ENCODE peak calls at places on chromosomes 7 and 10, in ten cellular contexts. One of them, this sample, is unnamed.

GRCh38 chr7:2897023-2897422 is 52.9 kb upstream of the GNA12 start:
- DNase-seq in colonic mucosa: no peak
- DNase-seq in CD4-positive, alpha-beta T cell: no peak
- DNase-seq in CD8-positive, alpha-beta T cell: no peak
- DNase-seq in Peyer's patch: no peak
- DNase-seq in AG09309: no peak
- DNase-seq in amniotic epithelial cell: no peak
- DNase-seq in head of caudate nucleus: no peak
- DNase-seq in AG04449: no peak
- DNase-seq in occipital lobe: no peak
- DNase-seq in this sample: no peak

GRCh38 chr10:124538669-124539068 is 77.0 kb downstream of the LHPP start:
- DNase-seq in colonic mucosa: no peak
- DNase-seq in CD4-positive, alpha-beta T cell: no peak
- DNase-seq in CD8-positive, alpha-beta T cell: no peak
- DNase-seq in Peyer's patch: no peak
- DNase-seq in AG09309: no peak
- DNase-seq in amniotic epithelial cell: no peak
- DNase-seq in head of caudate nucleus: no peak
- DNase-seq in AG04449: no peak
- DNase-seq in occipital lobe: no peak
- DNase-seq in this sample: no peak

GRCh38 chr7:95871078-95871848 is 98.9 kb downstream of the DYNC1I1 start:
- DNase-seq in colonic mucosa: no peak
- DNase-seq in CD4-positive, alpha-beta T cell: no peak
- DNase-seq in CD8-positive, alpha-beta T cell: no peak
- DNase-seq in Peyer's patch: no peak
- DNase-seq in AG09309: peak
- DNase-seq in amniotic epithelial cell: peak
- DNase-seq in head of caudate nucleus: peak
- DNase-seq in AG04449: peak
- DNase-seq in occipital lobe: no peak
- DNase-seq in this sample: peak

GRCh38 chr7:139094030-139094429 is 15.5 kb downstream of the ZC3HAV1 start:
- DNase-seq in colonic mucosa: no peak
- DNase-seq in CD4-positive, alpha-beta T cell: no peak
- DNase-seq in CD8-positive, alpha-beta T cell: no peak
- DNase-seq in Peyer's patch: no peak
- DNase-seq in AG09309: no peak
- DNase-seq in amniotic epithelial cell: no peak
- DNase-seq in head of caudate nucleus: no peak
- DNase-seq in AG04449: no peak
- DNase-seq in occipital lobe: no peak
- DNase-seq in this sample: no peak

GRCh38 chr7:81158189-81158588 is 239.3 kb upstream of the SEMA3C start:
- DNase-seq in colonic mucosa: no peak
- DNase-seq in CD4-positive, alpha-beta T cell: no peak
- DNase-seq in CD8-positive, alpha-beta T cell: no peak
- DNase-seq in Peyer's patch: no peak
- DNase-seq in AG09309: no peak
- DNase-seq in amniotic epithelial cell: no peak
- DNase-seq in head of caudate nucleus: no peak
- DNase-seq in AG04449: no peak
- DNase-seq in occipital lobe: no peak
- DNase-seq in this sample: no peak

GRCh38 chr7:157309990-157310668 is 26.7 kb upstream of the DNAJB6 start:
- DNase-seq in colonic mucosa: no peak
- DNase-seq in CD4-positive, alpha-beta T cell: no peak
- DNase-seq in CD8-positive, alpha-beta T cell: no peak
- DNase-seq in Peyer's patch: no peak
- DNase-seq in AG09309: peak
- DNase-seq in amniotic epithelial cell: peak
- DNase-seq in head of caudate nucleus: no peak
- DNase-seq in AG04449: peak
- DNase-seq in occipital lobe: no peak
- DNase-seq in this sample: peak

GRCh38 chr10:133383551-133383950 is 4.5 kb downstream of the PAOX start:
- DNase-seq in colonic mucosa: no peak
- DNase-seq in CD4-positive, alpha-beta T cell: no peak
- DNase-seq in CD8-positive, alpha-beta T cell: no peak
- DNase-seq in Peyer's patch: no peak
- DNase-seq in AG09309: no peak
- DNase-seq in amniotic epithelial cell: no peak
- DNase-seq in head of caudate nucleus: no peak
- DNase-seq in AG04449: no peak
- DNase-seq in occipital lobe: no peak
- DNase-seq in this sample: no peak

GRCh38 chr7:115869811-115870210 is 160.8 kb downstream of the TFEC start:
- DNase-seq in colonic mucosa: no peak
- DNase-seq in CD4-positive, alpha-beta T cell: no peak
- DNase-seq in CD8-positive, alpha-beta T cell: no peak
- DNase-seq in Peyer's patch: no peak
- DNase-seq in AG09309: no peak
- DNase-seq in amniotic epithelial cell: peak
- DNase-seq in head of caudate nucleus: no peak
- DNase-seq in AG04449: no peak
- DNase-seq in occipital lobe: no peak
- DNase-seq in this sample: no peak

GRCh38 chr7:157745721-157746709 is 409.2 kb downstream of the DNAJB6 start:
- DNase-seq in colonic mucosa: no peak
- DNase-seq in CD4-positive, alpha-beta T cell: no peak
- DNase-seq in CD8-positive, alpha-beta T cell: no peak
- DNase-seq in Peyer's patch: no peak
- DNase-seq in AG09309: no peak
- DNase-seq in amniotic epithelial cell: no peak
- DNase-seq in head of caudate nucleus: no peak
- DNase-seq in AG04449: no peak
- DNase-seq in occipital lobe: no peak
- DNase-seq in this sample: no peak

GRCh38 chr7:127683776-127684681 is 32.0 kb downstream of the SND1 start:
- DNase-seq in colonic mucosa: no peak
- DNase-seq in CD4-positive, alpha-beta T cell: no peak
- DNase-seq in CD8-positive, alpha-beta T cell: no peak
- DNase-seq in Peyer's patch: no peak
- DNase-seq in AG09309: peak
- DNase-seq in amniotic epithelial cell: no peak
- DNase-seq in head of caudate nucleus: no peak
- DNase-seq in AG04449: peak
- DNase-seq in occipital lobe: no peak
- DNase-seq in this sample: no peak

GRCh38 chr10:110269641-110270318 is 34.9 kb downstream of the SMNDC1 start:
- DNase-seq in colonic mucosa: peak
- DNase-seq in CD4-positive, alpha-beta T cell: no peak
- DNase-seq in CD8-positive, alpha-beta T cell: no peak
- DNase-seq in Peyer's patch: no peak
- DNase-seq in AG09309: no peak
- DNase-seq in amniotic epithelial cell: no peak
- DNase-seq in head of caudate nucleus: peak
- DNase-seq in AG04449: no peak
- DNase-seq in occipital lobe: peak
- DNase-seq in this sample: no peak

GRCh38 chr10:128310966-128311658 is 184.9 kb upstream of the MKI67 start:
- DNase-seq in colonic mucosa: no peak
- DNase-seq in CD4-positive, alpha-beta T cell: no peak
- DNase-seq in CD8-positive, alpha-beta T cell: no peak
- DNase-seq in Peyer's patch: no peak
- DNase-seq in AG09309: no peak
- DNase-seq in amniotic epithelial cell: no peak
- DNase-seq in head of caudate nucleus: no peak
- DNase-seq in AG04449: no peak
- DNase-seq in occipital lobe: no peak
- DNase-seq in this sample: no peak

GRCh38 chr10:69874464-69874863 is 72.8 kb downstream of the COL13A1 start:
- DNase-seq in colonic mucosa: no peak
- DNase-seq in CD4-positive, alpha-beta T cell: no peak
- DNase-seq in CD8-positive, alpha-beta T cell: no peak
- DNase-seq in Peyer's patch: no peak
- DNase-seq in AG09309: peak
- DNase-seq in amniotic epithelial cell: peak
- DNase-seq in head of caudate nucleus: no peak
- DNase-seq in AG04449: no peak
- DNase-seq in occipital lobe: no peak
- DNase-seq in this sample: peak